ENCODE peak calls at places on chromosome 9, in five cellular contexts. W is globus pallidus; M is stimulated activated CD4-positive, alpha-beta T cell treated with anti-CD3 and anti-CD28 coated beads, TNF-alpha, amount 100 ng/mL, for 24 hours; D is T follicular helper cell; T is stimulated activated CD8-positive, alpha-beta memory T cell treated with anti-CD3 and anti-CD28 coated beads, Interleukin-7, amount 100 ng/mL, for 4 hours. H is an unnamed sample.

GRCh38 chr9:107170801-107171200 is 112.3 kb upstream of the RAD23B start:
- DNase-seq in M (no peak), T (no peak), D (no peak), W (no peak), H (no peak)

GRCh38 chr9:115850548-115851304 is 302.9 kb upstream of the PAPPA start:
- DNase-seq in T (no peak), D (no peak), M (no peak), W (no peak), H (no peak)

GRCh38 chr9:133108794-133109641 is 12.0 kb downstream of the RALGDS start:
- DNase-seq in M (no peak), T (no peak), D (no peak), W (no peak), H (no peak)

GRCh38 chr9:37583522-37584121 is 7.4 kb upstream of the FBXO10 start:
- DNase-seq in M (no peak), D (no peak), T (no peak), W (no peak), H (no peak)

GRCh38 chr9:114047717-114048116 is 30.4 kb downstream of the AMBP start:
- DNase-seq in W (no peak), D (no peak), M (no peak), T (no peak), H (no peak)

GRCh38 chr9:134681061-134681661 is 39.6 kb downstream of the COL5A1 start:
- DNase-seq in W (no peak), D (no peak), M (no peak), T (no peak), H (no peak)

GRCh38 chr9:12426198-12426864 is 266.9 kb upstream of the TYRP1 start:
- DNase-seq in M (no peak), T (no peak), D (no peak), W (no peak), H (no peak)

GRCh38 chr9:5851445-5851844 is 18.5 kb upstream of the ERMP1 start:
- DNase-seq in D (no peak), M (no peak), T (peak; percentile 15), W (no peak), H (no peak)

GRCh38 chr9:33952066-33952465 is 96.6 kb downstream of the UBAP2 start:
- DNase-seq in T (no peak), W (no peak), M (no peak), D (no peak), H (no peak)

GRCh38 chr9:107612136-107612535 is 122.6 kb upstream of the KLF4 start:
- DNase-seq in M (no peak), D (no peak), W (peak; percentile 45), T (no peak), H (no peak)

GRCh38 chr9:121807918-121808278 is 156.5 kb downstream of the DAB2IP start:
- DNase-seq in W (no peak), D (no peak), T (no peak), M (no peak), H (peak; percentile 72)

GRCh38 chr9:133927041-133927440 is 65.1 kb downstream of the VAV2 start:
- DNase-seq in D (no peak), W (no peak), T (no peak), M (no peak), H (no peak)

GRCh38 chr9:93041108-93041802 is 17.2 kb upstream of the SUSD3 start:
- DNase-seq in D (no peak), T (no peak), W (no peak), M (no peak), H (no peak)

GRCh38 chr9:126159661-126160060 is 167.0 kb upstream of the MVB12B start:
- DNase-seq in D (no peak), W (no peak), M (no peak), T (no peak), H (no peak)

GRCh38 chr9:130461218-130461630 is 16.5 kb downstream of the ASS1 start:
- DNase-seq in D (peak; percentile 63), W (peak; percentile 21), T (peak; percentile 51), M (peak; percentile 46), H (peak; percentile 64)

GRCh38 chr9:11931109-11931508 is 762.1 kb upstream of the TYRP1 start:
- DNase-seq in D (no peak), T (no peak), M (no peak), W (no peak), H (no peak)

GRCh38 chr9:14322211-14323082 is 8.5 kb upstream of the NFIB start:
- DNase-seq in D (peak; percentile 49), W (peak; percentile 94), M (peak; percentile 31), T (peak; percentile 64), H (peak; percentile 84)

GRCh38 chr9:127336086-127336485 is 60.9 kb upstream of the SLC2A8 start:
- DNase-seq in D (no peak), W (no peak), M (no peak), T (no peak), H (no peak)

GRCh38 chr9:18829858-18830257 is 203.2 kb downstream of the SAXO1 start:
- DNase-seq in T (no peak), D (no peak), M (no peak), W (no peak), H (no peak)

GRCh38 chr9:128636556-128637530 is 19.8 kb downstream of the DYNC2I2 start:
- DNase-seq in T (no peak), D (no peak), W (no peak), M (no peak), H (peak; percentile 36)

GRCh38 chr9:83959061-83959460 is 21.0 kb downstream of the HNRNPK start:
- DNase-seq in W (no peak), D (no peak), M (no peak), T (no peak), H (no peak)

GRCh38 chr9:115891929-115892328 is 261.7 kb upstream of the PAPPA start:
- DNase-seq in D (no peak), W (no peak), T (no peak), M (no peak), H (no peak)

GRCh38 chr9:33403941-33404781 is 1.8 kb upstream of the AQP7 start:
- DNase-seq in M (no peak), T (no peak), D (no peak), W (no peak), H (no peak)

GRCh38 chr9:137899551-137900360 is 22.2 kb downstream of the CACNA1B start:
- DNase-seq in T (no peak), M (no peak), D (no peak), W (no peak), H (no peak)

GRCh38 chr9:20722221-20722620 is 38.2 kb downstream of the FOCAD start:
- DNase-seq in T (no peak), M (no peak), W (no peak), D (no peak), H (peak; percentile 60)

H was measured in G401.